ENCODE peak calls at places on chromosomes 4 and X, in ten cellular contexts. E is mesothelial cell of epicardium; R is fibroblast of mammary gland; J is fibroblast of pulmonary artery; I is lower leg skin; D is CD8-positive, alpha-beta T cell; X is neural progenitor cell; Z is HCT116; W is cardiac fibroblast; N is CD4-positive, alpha-beta T cell. P is an unnamed sample.

GRCh38 chr4:69038582-69038981 is 57.7 kb upstream of the UGT2B7 start:
- DNase-seq in I (no peak), N (no peak), R (peak; percentile 42), E (no peak), X (no peak), W (peak; percentile 61), J (peak; percentile 39), Z (peak; percentile 18), D (no peak), P (no peak)

GRCh38 chr4:57966987-57967760 is 857.0 kb upstream of the IGFBP7 start:
- DNase-seq in D (no peak), X (no peak), I (no peak), N (no peak), Z (no peak), E (no peak), R (no peak), W (no peak), J (no peak), P (no peak)

GRCh38 chr4:166594326-166594946 is 639.9 kb downstream of the SPOCK3 start:
- DNase-seq in I (no peak), W (peak; percentile 73), Z (peak; percentile 50), D (no peak), X (peak; percentile 75), R (peak; percentile 41), E (no peak), N (no peak), J (peak; percentile 74), P (no peak)

GRCh38 chr4:5458676-5459075 is 249.7 kb downstream of the EVC2 start:
- DNase-seq in N (no peak), W (no peak), X (no peak), D (no peak), I (peak; percentile 59), E (no peak), R (no peak), J (no peak), Z (no peak), P (no peak)

GRCh38 chrX:75365243-75365975 is 91.5 kb downstream of the UPRT start:
- DNase-seq in J (no peak), E (no peak), X (no peak), W (peak; percentile 1), I (no peak), R (no peak), D (no peak), Z (no peak), N (no peak), P (no peak)

GRCh38 chrX:100911731-100912130 is 17.0 kb downstream of the XKRX start:
- DNase-seq in I (no peak), X (no peak), D (no peak), Z (no peak), E (no peak), W (peak; percentile 11), R (no peak), N (no peak), J (no peak), P (no peak)

GRCh38 chrX:149807747-149808458 is 26.2 kb downstream of the MAGEA9 start:
- DNase-seq in D (no peak), R (no peak), Z (no peak), X (no peak), I (no peak), E (no peak), W (no peak), J (no peak), N (no peak), P (no peak)

GRCh38 chrX:15679246-15679645 is 14.6 kb upstream of the CLTRN start:
- DNase-seq in W (peak; percentile 8), I (no peak), Z (no peak), D (no peak), J (no peak), E (no peak), N (no peak), X (no peak), R (peak; percentile 36), P (no peak)

GRCh38 chr4:185825737-185826136 is 13.7 kb upstream of the SORBS2 start:
- DNase-seq in D (no peak), R (no peak), I (no peak), Z (no peak), N (no peak), J (no peak), X (no peak), W (no peak), E (no peak), P (no peak)

GRCh38 chr4:82679531-82679930 is 117.7 kb upstream of the TMEM150C start:
- DNase-seq in N (no peak), X (peak; percentile 27), I (no peak), D (no peak), J (no peak), W (no peak), Z (no peak), R (no peak), E (no peak), P (no peak)

GRCh38 chrX:45295587-45295986 is 94.9 kb upstream of the DIPK2B start:
- DNase-seq in R (peak; percentile 60), D (no peak), N (no peak), J (peak; percentile 11), Z (peak; percentile 3), W (peak; percentile 26), E (no peak), X (no peak), I (no peak), P (no peak)

GRCh38 chrX:107780525-107780924 is 3.0 kb downstream of the NCBP2L start:
- DNase-seq in W (no peak), I (peak; percentile 62), Z (no peak), X (no peak), R (no peak), D (no peak), E (no peak), N (no peak), J (no peak), P (no peak)

GRCh38 chr4:147994491-147995385 is 262.9 kb downstream of the ARHGAP10 start:
- DNase-seq in E (no peak), I (no peak), N (no peak), X (no peak), Z (no peak), J (peak; percentile 51), D (no peak), W (no peak), R (no peak), P (no peak)

GRCh38 chr4:14928035-14928434 is 74.2 kb upstream of the CPEB2 start:
- DNase-seq in E (no peak), X (peak; percentile 3), J (no peak), D (no peak), W (no peak), R (no peak), I (no peak), N (no peak), Z (no peak), P (no peak)

GRCh38 chr4:65665951-65666523 is 4.3 kb downstream of the EPHA5 start:
- DNase-seq in R (peak; percentile 6), E (no peak), I (no peak), X (peak; percentile 68), D (no peak), N (no peak), W (peak; percentile 38), Z (no peak), J (no peak), P (no peak)

GRCh38 chrX:38375888-38376287 is 23.5 kb downstream of the OTC start:
- DNase-seq in Z (peak; percentile 0), E (no peak), I (no peak), D (no peak), X (peak; percentile 7), N (no peak), R (peak; percentile 27), J (peak; percentile 22), W (peak; percentile 21), P (no peak)

GRCh38 chr4:10546-10870 is 42.6 kb upstream of the ZNF595 start:
- DNase-seq in X (no peak), Z (no peak), E (no peak), J (no peak), D (no peak), W (no peak), N (no peak), R (no peak), I (no peak), P (no peak)

GRCh38 chrX:1450381-1451161 is 2.1 kb downstream of the ASMTL start:
- DNase-seq in D (peak; percentile 19), R (no peak), X (no peak), N (no peak), I (peak; percentile 65), J (no peak), Z (no peak), E (no peak), W (no peak), P (peak; percentile 20)

GRCh38 chr4:56940403-56940802 is 32.7 kb downstream of the REST start:
- DNase-seq in D (no peak), N (no peak), X (no peak), R (no peak), W (no peak), J (no peak), E (no peak), I (no peak), Z (no peak), P (no peak)

GRCh38 chr4:158741622-158742021 is 18.4 kb upstream of the PPID start:
- DNase-seq in X (no peak), D (no peak), J (no peak), E (no peak), I (no peak), N (no peak), R (no peak), W (no peak), Z (no peak), P (no peak)

GRCh38 chr4:82457266-82457665 is 26.9 kb downstream of the ENOPH1 start:
- DNase-seq in N (no peak), Z (no peak), J (no peak), X (no peak), I (no peak), W (no peak), D (no peak), R (no peak), E (no peak), P (no peak)

GRCh38 chr4:39255266-39255665 is 72.9 kb downstream of the WDR19 start:
- DNase-seq in E (no peak), D (no peak), N (no peak), J (peak; percentile 82), X (peak; percentile 10), W (peak; percentile 81), R (peak; percentile 6), Z (no peak), I (no peak), P (no peak)
- TF ChIP-seq CTCF in E (no peak), D (no peak), N (no peak), J (peak; percentile 51), X (peak; percentile 20), W (peak; percentile 43), R (peak; percentile 21), Z (peak; percentile 36), I (no peak), P (no peak)

GRCh38 chr4:8744083-8744805 is 127.4 kb downstream of the HMX1 start:
- DNase-seq in W (no peak), R (no peak), N (no peak), Z (no peak), I (peak; percentile 77), X (no peak), D (no peak), E (peak; percentile 36), J (no peak), P (no peak)
- TF ChIP-seq CTCF in W (no peak), R (no peak), N (no peak), Z (peak; percentile 36), I (no peak), X (peak; percentile 10), D (no peak), E (no peak), J (no peak), P (no peak)

GRCh38 chr4:118005883-118006282 is 28.4 kb upstream of the NDST3 start:
- DNase-seq in I (no peak), R (no peak), X (peak; percentile 42), E (no peak), W (no peak), J (no peak), Z (no peak), N (no peak), D (no peak), P (no peak)
- TF ChIP-seq CTCF in I (no peak), R (no peak), X (peak; percentile 49), E (no peak), W (no peak), J (no peak), Z (no peak), N (no peak), D (no peak), P (no peak)

GRCh38 chr4:145061325-145061920 is 36.6 kb downstream of the ANAPC10 start:
- DNase-seq in E (no peak), R (peak; percentile 72), I (no peak), W (peak; percentile 82), D (no peak), Z (peak; percentile 49), X (peak; percentile 24), N (no peak), J (peak; percentile 86), P (no peak)
- TF ChIP-seq CTCF in E (peak; percentile 59), R (peak; percentile 32), I (no peak), W (peak; percentile 23), D (peak; percentile 69), Z (peak; percentile 22), X (peak; percentile 70), N (peak; percentile 79), J (peak; percentile 30), P (peak; percentile 44)

P was measured in gastrocnemius medialis.